ENCODE peak calls at places on chromosomes 11 and 22, in five cellular contexts. J is pancreas; F is ovary; E is fibroblast of lung; P is CD4-positive, alpha-beta T cell. A is an unnamed sample.

GRCh38 chr11:69883292-69884255 is 64.4 kb upstream of the FGF3 start:
- DNase-seq in E (no peak), F (no peak), J (no peak), P (no peak), A (no peak)

GRCh38 chr11:115527534-115528125 is 23.4 kb upstream of the CADM1 start:
- DNase-seq in E (no peak), P (no peak), F (no peak), J (no peak), A (no peak)

GRCh38 chr11:129538323-129538722 is 162.7 kb downstream of the BARX2 start:
- DNase-seq in F (no peak), P (no peak), E (no peak), J (no peak), A (no peak)

GRCh38 chr11:126339073-126339865 is 16.2 kb upstream of the ST3GAL4 start:
- DNase-seq in J (no peak), P (no peak), E (peak), F (no peak), A (no peak)

GRCh38 chr11:69076129-69076791 is 27.5 kb downstream of the TPCN2 start:
- DNase-seq in P (no peak), J (peak), F (no peak), E (peak), A (no peak)

GRCh38 chr11:57647368-57647767 is 2.3 kb downstream of the YPEL4 start:
- DNase-seq in J (no peak), P (no peak), E (no peak), F (no peak), A (no peak)

GRCh38 chr11:46856605-46857339 is 10.7 kb upstream of the CKAP5 start:
- DNase-seq in P (no peak), F (no peak), J (no peak), E (no peak), A (no peak)

GRCh38 chr11:64245401-64245796 is 1.3 kb downstream of the PPP1R14B start:
- DNase-seq in J (peak), F (peak), E (no peak), P (peak), A (peak)

GRCh38 chr22:45472426-45472825 is 30.3 kb upstream of the FBLN1 start:
- DNase-seq in P (no peak), E (no peak), F (no peak), J (no peak), A (no peak)

GRCh38 chr22:21028277-21029251 is 3.8 kb downstream of the SLC7A4 start:
- DNase-seq in F (no peak), E (no peak), P (no peak), J (no peak), A (no peak)

GRCh38 chr22:37742374-37743092 is 45.7 kb downstream of the TRIOBP start:
- DNase-seq in F (peak), J (no peak), E (peak), P (no peak), A (no peak)

GRCh38 chr11:72233056-72233772 is 8.6 kb downstream of the INPPL1 start:
- DNase-seq in P (peak), E (no peak), F (no peak), J (no peak), A (no peak)

GRCh38 chr11:110286298-110287040 is 9.9 kb downstream of the RDX start:
- DNase-seq in J (no peak), E (peak), F (no peak), P (no peak), A (no peak)

GRCh38 chr22:31445642-31446041 is 44.0 kb downstream of the EIF4ENIF1 start:
- DNase-seq in F (no peak), E (no peak), J (no peak), P (no peak), A (no peak)

GRCh38 chr11:72812968-72813739 is 1.1 kb upstream of the ATG16L2 start:
- DNase-seq in F (peak), E (peak), P (peak), J (no peak), A (no peak)

GRCh38 chr22:33842421-33843094 is 77.7 kb downstream of the LARGE1 start:
- DNase-seq in P (no peak), E (no peak), J (no peak), F (no peak), A (no peak)

GRCh38 chr11:109075976-109076375 is 346.0 kb upstream of the C11orf87 start:
- DNase-seq in E (no peak), J (no peak), F (no peak), P (no peak), A (no peak)

GRCh38 chr11:19849947-19850593 is 137.4 kb downstream of the NAV2 start:
- DNase-seq in F (no peak), J (no peak), E (no peak), P (no peak), A (no peak)

GRCh38 chr11:102940714-102941588 is 14.6 kb downstream of the MMP13 start:
- DNase-seq in E (peak), J (no peak), P (no peak), F (no peak), A (no peak)

GRCh38 chr11:68750197-68750987 is 928 bp downstream of the TESMIN start:
- DNase-seq in P (peak), E (no peak), J (no peak), F (no peak), A (no peak)

GRCh38 chr11:66157182-66157864 is 87.3 kb downstream of the PACS1 start:
- DNase-seq in F (no peak), P (no peak), E (peak), J (no peak), A (no peak)

GRCh38 chr11:36139767-36140166 is 149.5 kb downstream of the COMMD9 start:
- DNase-seq in P (no peak), F (no peak), E (no peak), J (no peak), A (no peak)

GRCh38 chr22:45150139-45150538 is 13.6 kb upstream of the NUP50 start:
- DNase-seq in P (no peak), J (no peak), E (no peak), F (no peak), A (no peak)

GRCh38 chr11:87908086-87908485 is 267.2 kb downstream of the RAB38 start:
- DNase-seq in J (no peak), F (no peak), P (no peak), E (no peak), A (no peak)

GRCh38 chr11:65078151-65078550 is 5.7 kb downstream of the CDCA5 start:
- DNase-seq in J (peak), P (peak), F (no peak), E (peak), A (no peak)

GRCh38 chr22:48065852-48066251 is 1303.4 kb downstream of the TBC1D22A start:
- DNase-seq in E (no peak), F (no peak), P (no peak), J (no peak), A (no peak)

GRCh38 chr22:49160261-49161001 is 667.2 kb downstream of the BRD1 start:
- DNase-seq in J (no peak), E (no peak), F (no peak), P (no peak), A (no peak)

GRCh38 chr22:23845661-23846469 is 7.1 kb upstream of the DERL3 start:
- DNase-seq in E (no peak), F (no peak), J (no peak), P (no peak), A (no peak)

DNA sequence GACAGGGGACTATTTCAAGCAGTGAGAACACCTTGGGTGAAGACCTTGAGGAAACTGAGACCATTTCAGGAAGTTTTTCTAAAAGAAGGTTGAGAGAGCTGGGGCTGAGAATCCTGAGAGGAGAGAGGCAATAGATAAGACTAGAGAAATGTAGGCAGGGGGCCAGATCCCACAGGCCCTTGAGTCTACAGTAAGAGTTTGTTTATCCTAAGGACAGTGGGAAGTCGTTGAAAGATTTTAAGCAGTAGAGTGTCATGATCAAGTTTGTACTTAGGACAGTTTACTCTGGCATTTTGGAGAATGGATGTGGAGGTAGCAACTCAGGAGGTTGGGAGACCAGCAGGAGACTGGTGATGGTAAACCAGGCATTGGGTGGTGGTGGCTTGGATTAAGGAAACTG is 17.1 kb downstream of the HSD17B12 start:
- DNase-seq in J (no peak), E (peak), P (no peak), F (no peak), A (no peak)
- H3K27ac ChIP-seq in J (no peak), E (no peak), P (no peak), F (no peak), A (no peak)

GRCh38 chr11:30424851-30425250 is 101.9 kb downstream of the ARL14EP start:
- DNase-seq in P (no peak), E (no peak), J (no peak), F (no peak), A (no peak)
- H3K27ac ChIP-seq in P (no peak), E (no peak), J (no peak), F (no peak), A (no peak)

GRCh38 chr11:28838741-28839140 is 730.6 kb downstream of the METTL15 start:
- DNase-seq in J (no peak), F (no peak), E (peak), P (no peak), A (no peak)
- H3K27ac ChIP-seq in J (no peak), F (no peak), E (no peak), P (no peak), A (no peak)

DNA sequence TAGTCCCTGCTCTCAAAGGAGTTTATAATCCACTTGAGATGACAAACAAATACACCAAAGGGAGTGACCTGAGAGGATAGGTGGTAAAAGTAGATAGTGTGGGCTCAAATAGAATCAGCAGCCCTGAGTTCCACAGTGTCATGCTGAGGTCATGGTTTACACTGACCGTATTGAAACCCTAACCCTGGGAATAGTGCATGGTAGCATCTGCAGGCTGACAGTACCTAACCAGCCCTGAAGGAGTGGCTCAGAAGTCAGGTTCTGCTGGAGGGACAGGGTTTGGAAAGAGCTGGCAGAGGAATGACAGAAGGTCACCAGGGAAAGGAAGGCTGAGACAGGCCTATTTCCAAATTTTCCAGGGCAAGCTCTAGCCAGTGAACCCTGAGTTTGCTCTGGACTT is 9.2 kb upstream of the TMPRSS5 start:
- DNase-seq in J (no peak), E (no peak), P (no peak), F (no peak), A (no peak)
- H3K27ac ChIP-seq in J (no peak), E (no peak), P (no peak), F (no peak), A (peak)

GRCh38 chr11:9903579-9903978 is 239.7 kb downstream of the SWAP70 start:
- DNase-seq in F (no peak), J (no peak), P (no peak), E (no peak), A (no peak)
- H3K27ac ChIP-seq in F (no peak), J (no peak), P (no peak), E (no peak), A (no peak)

GRCh38 chr11:15233386-15233785 is 118.7 kb downstream of the INSC start:
- DNase-seq in F (no peak), P (no peak), E (no peak), J (no peak), A (no peak)
- H3K27ac ChIP-seq in F (no peak), P (no peak), E (no peak), J (no peak), A (no peak)

DNA sequence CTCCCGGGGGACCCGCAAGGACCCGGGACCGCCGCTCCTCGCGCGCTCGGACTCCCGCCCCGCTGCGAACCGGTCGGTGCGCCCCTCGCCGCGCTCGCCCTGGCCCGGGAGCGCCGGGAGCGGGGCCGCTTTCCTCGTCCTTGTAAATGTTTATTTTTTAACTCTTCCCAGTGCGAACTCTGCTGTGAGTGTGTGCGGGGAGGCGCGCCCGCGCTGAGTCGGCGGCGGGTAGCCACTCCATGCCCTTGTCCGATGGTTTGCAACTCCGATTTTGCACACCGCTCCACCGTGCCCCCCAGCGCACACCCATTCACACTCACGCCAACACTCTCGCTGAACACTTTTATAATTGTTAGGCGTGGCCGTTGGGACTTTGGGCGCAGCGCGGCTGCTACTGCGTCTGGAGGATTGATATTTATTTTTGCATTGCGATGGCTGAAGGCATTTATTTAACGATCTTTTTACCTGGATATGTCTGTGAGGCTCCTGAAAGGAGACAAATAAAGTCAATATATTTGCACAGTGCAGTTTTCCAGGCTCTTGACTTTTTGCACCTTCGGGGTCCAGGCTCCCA is 1.0 kb downstream of the C11orf96 start:
- DNase-seq in E (peak), J (no peak), P (no peak), F (no peak), A (no peak)
- H3K27ac ChIP-seq in E (no peak), J (peak), P (no peak), F (peak), A (peak)

GRCh38 chr22:19611590-19611989 is 87.4 kb upstream of the CLDN5 start:
- DNase-seq in P (no peak), E (no peak), F (no peak), J (no peak), A (no peak)

GRCh38 chr22:19607198-19608113 is 83.2 kb upstream of the CLDN5 start:
- DNase-seq in P (peak), F (no peak), E (no peak), J (no peak), A (no peak)

GRCh38 chr22:19608114-19608494 is 83.9 kb upstream of the CLDN5 start:
- DNase-seq in P (no peak), J (no peak), F (no peak), E (no peak), A (no peak)

GRCh38 chr22:19612866-19613572 is 88.8 kb upstream of the CLDN5 start:
- DNase-seq in E (no peak), F (no peak), J (no peak), P (no peak), A (no peak)

DNA sequence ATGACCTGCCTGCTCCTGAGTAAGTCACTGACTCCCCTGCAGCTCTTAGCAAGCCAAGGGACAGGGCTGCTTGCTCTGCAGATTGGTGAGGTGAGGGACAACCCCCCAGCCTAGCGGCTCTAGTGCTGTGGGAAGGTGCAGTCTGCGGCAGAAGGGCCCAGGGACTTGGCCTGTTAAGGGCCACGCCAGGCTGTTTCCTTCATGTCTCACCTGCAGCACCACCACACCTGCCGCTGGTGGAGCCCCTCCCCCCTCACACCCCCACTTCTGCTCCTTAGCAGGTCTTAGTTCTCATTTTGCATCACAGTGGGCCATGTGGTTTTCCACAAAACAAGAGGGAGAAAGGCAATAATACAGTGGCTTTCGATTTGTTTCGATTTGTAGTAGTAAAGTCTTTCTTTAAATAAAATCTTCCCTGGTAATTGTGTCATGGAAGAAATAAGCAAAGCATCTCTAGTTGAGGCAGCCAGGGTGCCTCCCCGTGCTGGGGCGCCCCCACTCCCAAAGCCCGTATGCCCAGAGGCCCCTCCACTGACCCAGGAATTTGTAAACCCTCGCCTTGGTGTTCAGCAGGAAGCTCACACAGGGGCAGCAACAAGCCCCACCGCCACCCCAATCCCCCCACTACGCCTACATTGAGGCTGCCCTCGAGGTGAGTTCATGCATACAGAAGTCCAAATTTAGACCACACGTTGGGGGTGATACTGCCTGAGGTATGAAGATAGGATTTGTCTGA is 86.5 kb upstream of the CLDN5 start:
- DNase-seq in P (no peak), J (no peak), E (no peak), F (no peak), A (no peak)
- H3K27ac ChIP-seq in P (no peak), J (no peak), E (no peak), F (no peak), A (no peak)

A was measured in substantia nigra.